ENCODE peak calls at places on chromosomes 7 and 10, in four cellular contexts. One of them, this sample, is unnamed.

GRCh38 chr10:178208-178607 is 43.0 kb downstream of the ZMYND11 start:
- DNase-seq in hepatocyte: peak; percentile 18
- DNase-seq in cardiac muscle cell: peak; percentile 65
- DNase-seq in ascending aorta: no peak
- DNase-seq in this sample: no peak

GRCh38 chr10:30637881-30638467 is 8.4 kb upstream of the LYZL2 start:
- DNase-seq in cardiac muscle cell: peak; percentile 82
- DNase-seq in ascending aorta: no peak
- DNase-seq in hepatocyte: peak; percentile 58
- DNase-seq in this sample: no peak

GRCh38 chr7:41809487-41810257 is 106.8 kb upstream of the INHBA start:
- DNase-seq in cardiac muscle cell: peak; percentile 88
- DNase-seq in ascending aorta: no peak
- DNase-seq in hepatocyte: no peak
- DNase-seq in this sample: no peak

GRCh38 chr7:193538-194256 is 1.3 kb downstream of the FAM20C start:
- DNase-seq in hepatocyte: peak; percentile 37
- DNase-seq in cardiac muscle cell: no peak
- DNase-seq in ascending aorta: no peak
- DNase-seq in this sample: no peak

GRCh38 chr10:43264987-43265798 is 1.7 kb downstream of the RASGEF1A start:
- DNase-seq in cardiac muscle cell: no peak
- DNase-seq in hepatocyte: no peak
- DNase-seq in ascending aorta: no peak
- DNase-seq in this sample: no peak

GRCh38 chr7:117399820-117400422 is 27.4 kb downstream of the ASZ1 start:
- DNase-seq in hepatocyte: no peak
- DNase-seq in ascending aorta: no peak
- DNase-seq in cardiac muscle cell: peak; percentile 21
- DNase-seq in this sample: no peak

GRCh38 chr10:126972622-126973414 is 67.6 kb downstream of the DOCK1 start:
- DNase-seq in cardiac muscle cell: peak; percentile 91
- DNase-seq in ascending aorta: no peak
- DNase-seq in hepatocyte: peak; percentile 79
- DNase-seq in this sample: no peak

GRCh38 chr10:133336131-133337078 is at the start of gene CALY:
- DNase-seq in cardiac muscle cell: no peak
- DNase-seq in hepatocyte: no peak
- DNase-seq in ascending aorta: no peak
- DNase-seq in this sample: no peak

GRCh38 chr10:506451-507354 is 182.8 kb downstream of the DIP2C start:
- DNase-seq in hepatocyte: no peak
- DNase-seq in cardiac muscle cell: no peak
- DNase-seq in ascending aorta: no peak
- DNase-seq in this sample: no peak

GRCh38 chr7:74272305-74273038 is 16.7 kb upstream of the CLIP2 start:
- DNase-seq in cardiac muscle cell: peak; percentile 98
- DNase-seq in ascending aorta: peak; percentile 63
- DNase-seq in hepatocyte: peak; percentile 75
- DNase-seq in this sample: peak; percentile 42

GRCh38 chr7:30027065-30027456 is 559 bp upstream of the FKBP14 start:
- DNase-seq in ascending aorta: no peak
- DNase-seq in cardiac muscle cell: peak; percentile 47
- DNase-seq in hepatocyte: peak; percentile 70
- DNase-seq in this sample: no peak

GRCh38 chr7:35699906-35700305 is 5.0 kb upstream of the HERPUD2 start:
- DNase-seq in hepatocyte: no peak
- DNase-seq in cardiac muscle cell: peak; percentile 30
- DNase-seq in ascending aorta: no peak
- DNase-seq in this sample: no peak

GRCh38 chr10:74983383-74983782 is 128.1 kb upstream of the SAMD8 start:
- DNase-seq in hepatocyte: no peak
- DNase-seq in cardiac muscle cell: no peak
- DNase-seq in ascending aorta: no peak
- DNase-seq in this sample: no peak

GRCh38 chr7:75559355-75559986 is 67.4 kb downstream of the SPDYE5 start:
- DNase-seq in ascending aorta: no peak
- DNase-seq in hepatocyte: no peak
- DNase-seq in cardiac muscle cell: no peak
- DNase-seq in this sample: no peak

GRCh38 chr10:6704891-6705290 is 124.8 kb upstream of the PRKCQ start:
- DNase-seq in ascending aorta: no peak
- DNase-seq in cardiac muscle cell: no peak
- DNase-seq in hepatocyte: no peak
- DNase-seq in this sample: no peak

GRCh38 chr7:44897299-44897698 is 12.0 kb upstream of the PURB start:
- DNase-seq in ascending aorta: no peak
- DNase-seq in hepatocyte: no peak
- DNase-seq in cardiac muscle cell: peak; percentile 22
- DNase-seq in this sample: no peak

GRCh38 chr7:25255603-25256320 is 27.5 kb upstream of the NPVF start:
- DNase-seq in hepatocyte: peak; percentile 22
- DNase-seq in cardiac muscle cell: no peak
- DNase-seq in ascending aorta: no peak
- DNase-seq in this sample: no peak

GRCh38 chr7:33744293-33744692 is 161.0 kb upstream of the BMPER start:
- DNase-seq in cardiac muscle cell: peak; percentile 67
- DNase-seq in ascending aorta: no peak
- DNase-seq in hepatocyte: peak; percentile 32
- DNase-seq in this sample: no peak

GRCh38 chr7:97845622-97846203 is 26.5 kb downstream of the ASNS start:
- DNase-seq in cardiac muscle cell: peak; percentile 40
- DNase-seq in hepatocyte: peak; percentile 35
- DNase-seq in ascending aorta: no peak
- DNase-seq in this sample: no peak

GRCh38 chr7:114988035-114988434 is 66.1 kb downstream of the MDFIC start:
- DNase-seq in ascending aorta: no peak
- DNase-seq in cardiac muscle cell: no peak
- DNase-seq in hepatocyte: no peak
- DNase-seq in this sample: no peak

GRCh38 chr7:86089455-86089854 is 554.3 kb upstream of the GRM3 start:
- DNase-seq in hepatocyte: no peak
- DNase-seq in cardiac muscle cell: no peak
- DNase-seq in ascending aorta: no peak
- DNase-seq in this sample: no peak

GRCh38 chr10:133442191-133442966 is 11.4 kb upstream of the SCART1 start:
- DNase-seq in ascending aorta: no peak
- DNase-seq in hepatocyte: peak; percentile 3
- DNase-seq in cardiac muscle cell: no peak
- DNase-seq in this sample: no peak

GRCh38 chr10:101693701-101694055 is 1.3 kb downstream of the FBXW4 start:
- DNase-seq in ascending aorta: no peak
- DNase-seq in hepatocyte: peak; percentile 59
- DNase-seq in cardiac muscle cell: peak; percentile 59
- DNase-seq in this sample: no peak

GRCh38 chr7:55539380-55539779 is 32.9 kb downstream of the VOPP1 start:
- DNase-seq in hepatocyte: no peak
- DNase-seq in cardiac muscle cell: no peak
- DNase-seq in ascending aorta: no peak
- DNase-seq in this sample: no peak

GRCh38 chr10:77485847-77486246 is 151.8 kb downstream of the KCNMA1 start:
- DNase-seq in cardiac muscle cell: no peak
- DNase-seq in ascending aorta: no peak
- DNase-seq in hepatocyte: no peak
- DNase-seq in this sample: no peak

GRCh38 chr10:81920213-81920829 is 45.3 kb downstream of the NRG3 start:
- DNase-seq in hepatocyte: peak; percentile 9
- DNase-seq in ascending aorta: no peak
- DNase-seq in cardiac muscle cell: no peak
- DNase-seq in this sample: no peak

GRCh38 chr10:77583527-77583926 is 54.1 kb downstream of the KCNMA1 start:
- DNase-seq in ascending aorta: no peak
- DNase-seq in cardiac muscle cell: no peak
- DNase-seq in hepatocyte: no peak
- DNase-seq in this sample: no peak

GRCh38 chr10:20901110-20901509 is 4.0 kb upstream of the NEBL start:
- DNase-seq in cardiac muscle cell: no peak
- DNase-seq in ascending aorta: no peak
- DNase-seq in hepatocyte: no peak
- DNase-seq in this sample: no peak

GRCh38 chr7:74418076-74418475 is 35.6 kb upstream of the GTF2IRD1 start:
- DNase-seq in ascending aorta: no peak
- DNase-seq in hepatocyte: no peak
- DNase-seq in cardiac muscle cell: no peak
- DNase-seq in this sample: no peak

GRCh38 chr10:11177926-11178453 is 160.3 kb downstream of the CELF2 start:
- DNase-seq in cardiac muscle cell: no peak
- DNase-seq in ascending aorta: no peak
- DNase-seq in hepatocyte: no peak
- DNase-seq in this sample: no peak

GRCh38 chr7:151082151-151083070 is 882 bp downstream of the TMUB1 start:
- DNase-seq in hepatocyte: no peak
- DNase-seq in cardiac muscle cell: no peak
- DNase-seq in ascending aorta: no peak
- DNase-seq in this sample: no peak

GRCh38 chr7:151085329-151085690 is 965 bp upstream of the AGAP3 start:
- DNase-seq in hepatocyte: no peak
- DNase-seq in cardiac muscle cell: peak; percentile 21
- DNase-seq in ascending aorta: no peak
- DNase-seq in this sample: no peak

GRCh38 chr7:151083071-151083823 is at the start of gene TMUB1:
- DNase-seq in ascending aorta: peak; percentile 42
- DNase-seq in hepatocyte: peak; percentile 88
- DNase-seq in cardiac muscle cell: peak; percentile 62
- DNase-seq in this sample: peak; percentile 32

GRCh38 chr7:151085691-151086620 is at the start of gene AGAP3:
- DNase-seq in ascending aorta: peak; percentile 70
- DNase-seq in cardiac muscle cell: peak; percentile 80
- DNase-seq in hepatocyte: peak; percentile 91
- DNase-seq in this sample: no peak

DNA sequence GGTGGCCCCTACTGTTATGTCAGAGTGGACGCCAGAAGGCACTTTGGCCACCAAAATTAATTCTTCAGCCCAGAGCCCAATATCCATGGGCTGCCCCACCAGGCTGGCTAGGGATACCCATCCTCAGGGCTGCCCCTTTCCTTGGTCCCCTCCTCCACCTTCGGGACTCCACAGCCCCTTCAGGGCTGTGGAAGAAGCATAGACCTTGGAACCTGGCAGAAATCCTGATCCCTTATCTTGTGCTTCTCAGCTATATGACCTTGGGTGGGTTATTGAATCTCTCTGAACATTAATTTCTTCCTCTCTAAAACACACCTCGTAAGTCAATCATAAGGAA is 499 bp upstream of the TMUB1 start:
- DNase-seq in ascending aorta: no peak
- DNase-seq in hepatocyte: no peak
- DNase-seq in cardiac muscle cell: no peak
- DNase-seq in this sample: no peak
- H3K4me1 ChIP-seq in ascending aorta: peaks cover 47% of the 10 kb centered on the region
- H3K4me1 ChIP-seq in hepatocyte: peaks cover 55% of the 10 kb centered on the region
- H3K4me1 ChIP-seq in cardiac muscle cell: peaks cover 36% of the 10 kb centered on the region
- H3K4me1 ChIP-seq in this sample: peaks cover 49% of the 10 kb centered on the region

GRCh38 chr10:98013776-98014175 is 16.6 kb downstream of the CRTAC1 start:
- DNase-seq in cardiac muscle cell: no peak
- DNase-seq in hepatocyte: no peak
- DNase-seq in ascending aorta: no peak
- DNase-seq in this sample: no peak

GRCh38 chr10:98016781-98017475 is 13.5 kb downstream of the CRTAC1 start:
- DNase-seq in cardiac muscle cell: no peak
- DNase-seq in hepatocyte: no peak
- DNase-seq in ascending aorta: no peak
- DNase-seq in this sample: no peak

GRCh38 chr10:98010939-98011685 is 19.3 kb downstream of the CRTAC1 start:
- DNase-seq in hepatocyte: no peak
- DNase-seq in ascending aorta: no peak
- DNase-seq in cardiac muscle cell: no peak
- DNase-seq in this sample: no peak

GRCh38 chr10:98013122-98013521 is 17.3 kb downstream of the CRTAC1 start:
- DNase-seq in cardiac muscle cell: no peak
- DNase-seq in hepatocyte: no peak
- DNase-seq in ascending aorta: no peak
- DNase-seq in this sample: no peak

GRCh38 chr10:98012654-98013053 is 17.8 kb downstream of the CRTAC1 start:
- DNase-seq in hepatocyte: no peak
- DNase-seq in cardiac muscle cell: no peak
- DNase-seq in ascending aorta: no peak
- DNase-seq in this sample: no peak
- H3K27ac ChIP-seq in hepatocyte: no peak overlapping the region
- H3K27ac ChIP-seq in cardiac muscle cell: no peak overlapping the region
- H3K27ac ChIP-seq in ascending aorta: no peak overlapping the region
- H3K27ac ChIP-seq in this sample: no peak overlapping the region

GRCh38 chr7:108316708-108317107 is 139.5 kb downstream of the NRCAM start:
- DNase-seq in cardiac muscle cell: no peak
- DNase-seq in ascending aorta: no peak
- DNase-seq in hepatocyte: no peak
- DNase-seq in this sample: no peak

GRCh38 chr7:108313086-108313485 is 143.2 kb downstream of the NRCAM start:
- DNase-seq in hepatocyte: no peak
- DNase-seq in cardiac muscle cell: no peak
- DNase-seq in ascending aorta: no peak
- DNase-seq in this sample: no peak

GRCh38 chr7:108310351-108310750 is 145.9 kb downstream of the NRCAM start:
- DNase-seq in cardiac muscle cell: peak; percentile 72
- DNase-seq in hepatocyte: no peak
- DNase-seq in ascending aorta: no peak
- DNase-seq in this sample: no peak

GRCh38 chr7:108311446-108312168 is 144.6 kb downstream of the NRCAM start:
- DNase-seq in ascending aorta: no peak
- DNase-seq in cardiac muscle cell: peak; percentile 68
- DNase-seq in hepatocyte: no peak
- DNase-seq in this sample: no peak

DNA sequence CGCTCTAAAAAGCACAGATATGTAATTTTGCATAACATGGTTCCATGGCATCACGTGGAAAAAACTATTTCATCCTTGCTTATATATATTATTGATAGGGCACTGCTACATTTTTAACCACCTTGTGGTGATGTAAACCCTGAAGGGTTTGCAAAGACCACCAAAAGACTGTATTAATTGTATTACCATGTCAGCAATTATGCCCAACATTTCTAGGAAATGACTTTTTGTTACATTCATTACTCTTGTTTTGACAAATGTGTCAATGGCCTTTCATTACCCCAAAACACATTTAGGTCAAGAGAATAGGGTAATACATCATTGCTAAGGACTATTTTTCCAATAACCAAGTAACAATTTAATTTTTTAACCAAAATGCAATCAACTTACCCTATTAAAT is 142.2 kb downstream of the NRCAM start:
- DNase-seq in ascending aorta: no peak
- DNase-seq in cardiac muscle cell: no peak
- DNase-seq in hepatocyte: no peak
- DNase-seq in this sample: no peak
- H3K4me1 ChIP-seq in ascending aorta: no peaks in the 10 kb centered on the region
- H3K4me1 ChIP-seq in cardiac muscle cell: no peaks in the 10 kb centered on the region
- H3K4me1 ChIP-seq in hepatocyte: no peaks in the 10 kb centered on the region
- H3K4me1 ChIP-seq in this sample: peaks cover 55% of the 10 kb centered on the region

DNA sequence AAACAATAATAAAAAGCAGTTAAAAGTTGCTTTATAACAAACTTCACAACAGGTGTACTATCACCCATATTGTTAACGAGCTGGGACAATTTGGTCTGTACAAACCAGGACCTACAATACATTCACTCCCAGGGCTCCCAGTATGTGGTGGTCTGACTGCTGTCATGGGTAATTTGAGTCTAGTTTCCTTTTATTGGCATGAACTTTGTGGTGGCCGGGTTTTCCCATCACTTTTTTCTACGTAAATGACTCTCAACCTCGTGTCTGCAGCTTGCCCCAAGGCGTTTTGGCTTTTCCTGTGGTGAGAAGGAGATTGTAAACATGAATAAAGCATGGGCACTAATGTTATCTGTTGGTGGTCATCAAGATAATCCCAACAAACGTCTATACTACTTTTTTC is 118.7 kb upstream of the CDK6 start:
- DNase-seq in cardiac muscle cell: no peak
- DNase-seq in ascending aorta: no peak
- DNase-seq in hepatocyte: no peak
- DNase-seq in this sample: no peak
- H3K27ac ChIP-seq in cardiac muscle cell: no peak overlapping the region
- H3K27ac ChIP-seq in ascending aorta: no peak overlapping the region
- H3K27ac ChIP-seq in hepatocyte: no peak overlapping the region
- H3K27ac ChIP-seq in this sample: no peak overlapping the region